ENCODE peak calls at places on chromosomes 6 and 20, in ten cellular contexts. A, L, H, O, B, Q, P, K, X and Z are unnamed samples.

GRCh38 chr6:32700391-32701040 is 34.1 kb upstream of the HLA-DQB1 start:
- ATAC-seq in Q (peak; percentile 73), P (peak; percentile 83), O (no peak), A (peak; percentile 88), K (peak; percentile 64), B (peak; percentile 94), L (peak; percentile 93), H (no peak), X (peak; percentile 88), Z (peak; percentile 62)

GRCh38 chr20:44302026-44302669 is 8.9 kb downstream of the FITM2 start:
- ATAC-seq in L (no peak), A (peak; percentile 97), K (peak; percentile 76), O (peak; percentile 59), B (peak; percentile 93), H (peak; percentile 67), P (peak; percentile 96), X (peak; percentile 78), Q (peak; percentile 24), Z (no peak)

GRCh38 chr20:8228315-8228714 is 96.2 kb downstream of the PLCB1 start:
- ATAC-seq in Q (no peak), B (no peak), P (peak; percentile 89), K (no peak), L (no peak), A (no peak), O (no peak), H (no peak), X (no peak), Z (no peak)

GRCh38 chr6:92564393-92564792 is 855.0 kb downstream of the EPHA7 start:
- ATAC-seq in H (peak; percentile 94), A (no peak), K (peak; percentile 98), Q (no peak), P (no peak), O (no peak), L (no peak), X (no peak), B (no peak), Z (no peak)

GRCh38 chr20:62143976-62144825 is 632 bp downstream of the SS18L1 start:
- ATAC-seq in L (peak; percentile 41), A (peak; percentile 37), H (peak; percentile 45), P (peak; percentile 34), K (peak; percentile 40), B (peak; percentile 55), Q (peak; percentile 48), X (peak; percentile 41), O (peak; percentile 36), Z (peak; percentile 34)

GRCh38 chr20:598133-598881 is 11.8 kb downstream of the TCF15 start:
- ATAC-seq in Q (no peak), H (no peak), P (no peak), K (no peak), X (no peak), A (no peak), L (no peak), O (no peak), B (no peak), Z (no peak)

GRCh38 chr6:5766260-5766659 is 240.5 kb downstream of the NRN1 start:
- ATAC-seq in K (no peak), L (no peak), X (no peak), B (no peak), Q (no peak), P (no peak), A (peak; percentile 54), H (peak; percentile 12), O (no peak), Z (no peak)

GRCh38 chr6:111002350-111002749 is 20.5 kb downstream of the RPF2 start:
- ATAC-seq in H (no peak), K (no peak), A (no peak), L (no peak), Q (no peak), B (no peak), X (no peak), O (no peak), P (no peak), Z (no peak)

GRCh38 chr6:168314948-168315347 is 4.6 kb downstream of the DACT2 start:
- ATAC-seq in H (no peak), L (no peak), K (peak; percentile 31), O (no peak), A (peak; percentile 15), B (peak; percentile 47), Q (peak; percentile 57), X (no peak), P (no peak), Z (no peak)

GRCh38 chr6:125829433-125829832 is 38.7 kb downstream of the NCOA7 start:
- ATAC-seq in Q (no peak), L (no peak), B (no peak), X (no peak), K (no peak), P (no peak), H (no peak), A (no peak), O (no peak), Z (no peak)

GRCh38 chr20:48782073-48782472 is 45.7 kb downstream of the PREX1 start:
- ATAC-seq in A (no peak), Q (no peak), X (no peak), P (no peak), H (no peak), L (no peak), O (no peak), K (no peak), B (no peak), Z (no peak)
- H3K4me1 ChIP-seq in A (no peaks in the 10 kb centered on the region), Q (peaks cover under 1% of the 10 kb centered on the region), X (peaks cover 34% of the 10 kb centered on the region), P (no peaks in the 10 kb centered on the region), H (peaks cover 15% of the 10 kb centered on the region), L (no peaks in the 10 kb centered on the region), O (peaks cover 13% of the 10 kb centered on the region), K (no peaks in the 10 kb centered on the region), B (peaks cover 22% of the 10 kb centered on the region), Z (no peaks in the 10 kb centered on the region)

GRCh38 chr20:25218492-25218891 is 23.0 kb downstream of the ENTPD6 start:
- ATAC-seq in O (no peak), L (no peak), K (no peak), H (no peak), Q (no peak), X (no peak), A (no peak), B (no peak), P (no peak), Z (no peak)

GRCh38 chr20:25221592-25222460 is 26.1 kb upstream of the PYGB start:
- ATAC-seq in P (no peak), B (no peak), X (no peak), O (no peak), K (peak; percentile 2), H (no peak), Q (no peak), L (no peak), A (no peak), Z (peak; percentile 58)

GRCh38 chr20:25220810-25221591 is 25.5 kb downstream of the ENTPD6 start:
- ATAC-seq in K (peak; percentile 76), Q (no peak), O (no peak), X (no peak), P (peak; percentile 55), L (no peak), H (peak; percentile 76), A (no peak), B (peak; percentile 17), Z (no peak)

GRCh38 chr20:25219365-25219764 is 23.9 kb downstream of the ENTPD6 start:
- ATAC-seq in Q (no peak), K (no peak), A (no peak), X (no peak), L (no peak), P (no peak), H (no peak), B (no peak), O (no peak), Z (no peak)

DNA sequence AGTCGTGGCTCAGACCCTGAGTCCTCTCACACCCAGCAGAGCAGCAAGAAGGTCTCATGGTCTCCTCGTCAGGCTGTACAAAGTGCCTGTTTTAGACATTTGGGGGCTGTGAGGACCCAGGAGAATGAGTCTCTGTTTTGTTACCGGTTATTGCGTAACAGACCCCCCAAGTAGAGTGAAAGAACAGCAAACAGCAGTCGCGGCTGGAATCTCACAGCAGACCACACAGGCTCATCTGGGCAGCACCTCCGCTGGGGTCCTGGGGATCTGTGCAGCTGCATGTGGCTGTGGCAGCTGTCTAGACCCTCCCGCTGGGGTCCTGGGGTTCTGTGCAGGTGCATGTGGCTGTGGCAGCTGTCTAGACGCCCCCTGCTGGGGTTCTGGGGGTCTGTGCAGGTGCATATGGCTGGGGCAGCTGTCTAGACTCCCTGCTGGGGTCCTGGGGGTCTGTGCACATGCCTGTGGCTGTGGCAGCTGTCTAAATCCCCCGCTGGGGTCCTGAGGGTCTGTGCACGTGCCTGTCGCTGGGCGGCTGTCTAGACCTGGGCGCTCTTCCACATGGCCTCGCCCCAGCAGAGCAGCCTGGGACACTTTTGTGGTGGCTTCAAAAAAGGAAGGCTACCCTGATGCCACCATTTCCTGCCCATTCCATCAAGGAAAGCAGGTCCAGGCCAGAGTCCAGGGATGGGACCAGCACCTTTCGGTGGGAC is 24.7 kb downstream of the ENTPD6 start:
- ATAC-seq in A (peak; percentile 28), Q (no peak), X (no peak), B (no peak), P (no peak), K (peak; percentile 0), L (no peak), O (no peak), H (peak; percentile 11), Z (no peak)
- TF ChIP-seq CTCF in A (peak; percentile 61), Q (peak; percentile 39), X (no peak), B (peak; percentile 20), P (no peak), K (peak; percentile 24), L (peak; percentile 12), O (no peak), H (peak; percentile 26), Z (no peak)

GRCh38 chr6:45830441-45831139 is 185.1 kb downstream of the CLIC5 start:
- ATAC-seq in K (no peak), O (no peak), L (no peak), P (no peak), X (no peak), Q (no peak), A (no peak), B (peak; percentile 54), H (no peak), Z (no peak)
- H3K4me3 ChIP-seq in K (no peak overlapping the region), O (no peak overlapping the region), L (no peak overlapping the region), P (no peak overlapping the region), X (no peak overlapping the region), Q (no peak overlapping the region), A (no peak overlapping the region), B (no peak overlapping the region), H (no peak overlapping the region), Z (no peak overlapping the region)

GRCh38 chr20:50282592-50283241 is 92.1 kb downstream of the CEBPB start:
- ATAC-seq in P (no peak), H (no peak), B (no peak), O (no peak), Q (no peak), A (peak; percentile 53), K (no peak), L (no peak), X (no peak), Z (no peak)
- H3K4me1 ChIP-seq in P (no peaks in the 10 kb centered on the region), H (peaks cover 57% of the 10 kb centered on the region), B (peaks cover 57% of the 10 kb centered on the region), O (peaks cover 15% of the 10 kb centered on the region), Q (peaks cover 88% of the 10 kb centered on the region), A (peaks cover 91% of the 10 kb centered on the region), K (peaks cover 57% of the 10 kb centered on the region), L (peaks cover 36% of the 10 kb centered on the region), X (peaks cover 50% of the 10 kb centered on the region), Z (peaks cover 64% of the 10 kb centered on the region)

GRCh38 chr20:42483694-42484303 is 705.9 kb downstream of the PTPRT start:
- ATAC-seq in Q (no peak), A (peak; percentile 83), L (no peak), X (no peak), K (no peak), H (no peak), B (peak; percentile 80), O (no peak), P (no peak), Z (peak; percentile 28)
- TF ChIP-seq CTCF in Q (no peak), A (peak; percentile 58), L (no peak), X (peak; percentile 19), K (peak; percentile 18), H (peak; percentile 53), B (peak; percentile 52), O (no peak), P (peak; percentile 20), Z (no peak)